ENCODE peak calls at places on chromosomes 7 and 10, in four cellular contexts. G is mesothelial cell of epicardium, H is GM12865, D is lower lobe of right lung. S is an unnamed sample.

GRCh38 chr10:55628260-55628701 is 732.8 kb downstream of the ZWINT start:
- DNase-seq in D (peak), H (no peak), G (peak), S (no peak)

GRCh38 chr7:129792721-129793120 is 160.0 kb downstream of the UBE2H start:
- DNase-seq in D (no peak), G (no peak), H (no peak), S (no peak)

GRCh38 chr10:32328499-32328898 is 18.5 kb downstream of the EPC1 start:
- DNase-seq in H (no peak), D (no peak), G (no peak), S (no peak)

GRCh38 chr10:95422196-95422595 is 131.4 kb upstream of the PDLIM1 start:
- DNase-seq in H (no peak), D (no peak), G (no peak), S (no peak)

GRCh38 chr7:35846816-35847412 is 46.1 kb downstream of the SEPTIN7 start:
- DNase-seq in D (no peak), G (no peak), H (no peak), S (no peak)

GRCh38 chr7:22725585-22725984 is 1.4 kb upstream of the IL6 start:
- DNase-seq in H (peak), D (no peak), G (no peak), S (no peak)

GRCh38 chr7:138066954-138067394 is 9.3 kb upstream of the AKR1D1 start:
- DNase-seq in D (no peak), G (no peak), H (no peak), S (no peak)

GRCh38 chr10:88017781-88018180 is 154.4 kb downstream of the PTEN start:
- DNase-seq in H (no peak), D (no peak), G (no peak), S (no peak)

GRCh38 chr10:2944788-2945187 is 122.6 kb upstream of the PFKP start:
- DNase-seq in G (no peak), D (no peak), H (no peak), S (no peak)

GRCh38 chr10:2938869-2939268 is 128.5 kb upstream of the PFKP start:
- DNase-seq in D (no peak), H (no peak), G (no peak), S (no peak)

GRCh38 chr10:2948127-2948854 is 119.1 kb upstream of the PFKP start:
- DNase-seq in D (no peak), H (peak), G (no peak), S (no peak)

DNA sequence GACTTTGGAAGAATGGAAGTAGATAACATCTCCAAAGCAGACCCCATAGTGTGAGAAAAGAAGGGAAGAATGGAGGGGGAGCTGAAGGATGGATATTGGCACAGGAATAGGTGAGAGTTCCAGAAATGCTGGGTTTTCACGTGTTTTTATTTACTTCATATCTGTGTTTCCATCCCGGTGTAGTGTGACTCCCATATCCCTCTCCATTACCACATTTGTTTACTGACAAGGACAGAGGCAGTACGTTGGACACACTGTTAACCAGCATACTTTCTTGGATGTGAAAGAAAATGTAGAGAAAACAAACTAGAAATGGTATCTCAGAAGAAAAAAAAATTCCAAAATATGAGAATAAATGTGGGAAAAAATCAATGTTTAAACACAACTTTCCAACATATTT is 124.4 kb upstream of the PFKP start:
- DNase-seq in G (no peak), D (no peak), H (no peak), S (no peak)
- TF ChIP-seq CTCF in G (no peak), D (no peak), H (no peak), S (no peak)

GRCh38 chr10:78774614-78774998 is 294.2 kb upstream of the ZMIZ1 start:
- DNase-seq in G (no peak), D (no peak), H (no peak), S (no peak)

GRCh38 chr10:78776746-78777145 is 292.0 kb upstream of the ZMIZ1 start:
- DNase-seq in D (no peak), G (no peak), H (no peak), S (peak)

GRCh38 chr10:78775891-78776290 is 292.9 kb upstream of the ZMIZ1 start:
- DNase-seq in H (no peak), D (no peak), G (no peak), S (peak)

GRCh38 chr10:78772986-78773530 is 295.7 kb upstream of the ZMIZ1 start:
- DNase-seq in G (no peak), D (no peak), H (no peak), S (no peak)

DNA sequence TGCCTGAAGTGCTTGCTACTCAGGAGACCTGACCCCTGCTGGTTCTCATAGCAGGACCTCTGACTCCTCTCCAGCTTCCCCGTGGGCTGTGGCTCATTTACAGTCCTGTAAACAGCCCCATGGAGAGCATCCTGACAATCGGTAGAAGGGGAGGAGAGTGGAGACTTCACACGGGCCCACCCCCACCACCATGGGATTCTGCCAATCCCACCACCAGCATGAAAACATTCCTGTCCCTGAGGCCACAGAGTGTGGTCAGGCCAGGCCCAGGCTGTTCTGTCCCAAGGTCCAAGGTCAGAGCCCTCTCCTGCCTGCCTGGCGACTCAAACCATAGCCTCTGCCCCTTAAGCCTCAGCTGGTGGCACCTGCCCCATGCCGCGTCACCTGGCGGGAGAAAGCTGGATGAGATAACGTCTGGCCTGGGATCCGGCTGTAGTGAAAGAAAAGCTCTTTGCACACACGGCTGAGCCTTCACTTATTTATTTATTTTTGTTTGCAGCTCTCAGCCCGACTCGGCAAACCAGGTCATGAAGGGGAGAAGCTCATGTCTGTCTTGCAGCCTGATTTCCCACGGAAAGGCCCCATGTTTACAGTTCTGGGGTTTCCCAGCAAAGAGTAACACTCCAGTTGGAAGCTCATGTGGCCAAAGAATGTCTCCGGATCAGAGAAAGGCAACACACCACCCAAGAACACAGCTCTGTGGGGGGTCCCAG is 293.6 kb upstream of the ZMIZ1 start:
- DNase-seq in H (no peak), D (no peak), G (no peak), S (no peak)
- TF ChIP-seq CTCF in H (no peak), D (no peak), G (no peak), S (no peak)

GRCh38 chr7:70795948-70796347 is 336.0 kb upstream of the GALNT17 start:
- DNase-seq in D (no peak), G (no peak), H (no peak), S (no peak)
- TF ChIP-seq CTCF in D (no peak), G (no peak), H (no peak), S (no peak)

GRCh38 chr10:113283189-113283588 is 269.7 kb upstream of the HABP2 start:
- DNase-seq in D (no peak), G (no peak), H (no peak), S (no peak)
- TF ChIP-seq CTCF in D (peak), G (no peak), H (no peak), S (no peak)

S was measured in CD14-positive monocyte.